ENCODE peak calls at places on chromosomes 3 and 15, in ten cellular contexts. Q is sigmoid colon, R is A549, A is transverse colon, D is ovary, X is stomach, W is H1, Z is K562, G is esophagus muscularis mucosa, S is HepG2. V is an unnamed sample.

GRCh38 chr15:101361418-101361817 is 66.4 kb upstream of the SNRPA1 start:
- DNase-seq in W (no peak), S (no peak), Z (no peak), G (no peak), Q (no peak), A (no peak), X (no peak), D (no peak), R (no peak), V (no peak)

GRCh38 chr3:129228891-129229585 is 20.4 kb upstream of the COPG1 start:
- DNase-seq in D (no peak), Q (no peak), A (no peak), Z (peak; percentile 29), G (no peak), W (no peak), X (no peak), S (peak; percentile 77), R (peak; percentile 60), V (no peak)

GRCh38 chr3:119524931-119525662 is 26.8 kb downstream of the TIMMDC1 start:
- DNase-seq in X (no peak), D (no peak), A (no peak), G (no peak), R (no peak), S (no peak), Z (no peak), W (peak; percentile 2), Q (no peak), V (no peak)

GRCh38 chr3:155572085-155572484 is 172.8 kb downstream of the PLCH1 start:
- DNase-seq in G (no peak), X (no peak), D (no peak), Q (no peak), W (no peak), R (peak; percentile 17), Z (no peak), S (no peak), A (no peak), V (no peak)

GRCh38 chr3:152968388-152969024 is 133.6 kb downstream of the P2RY1 start:
- DNase-seq in S (no peak), Z (peak; percentile 8), X (no peak), D (no peak), Q (no peak), A (no peak), R (peak; percentile 46), G (no peak), W (no peak), V (no peak)

GRCh38 chr3:61929631-61930030 is 368.3 kb downstream of the PTPRG start:
- DNase-seq in A (no peak), S (no peak), W (no peak), D (no peak), Z (no peak), Q (no peak), R (no peak), G (peak; percentile 53), X (no peak), V (no peak)

GRCh38 chr3:152620395-152620794 is 214.5 kb upstream of the P2RY1 start:
- DNase-seq in Q (no peak), S (no peak), G (no peak), R (no peak), W (no peak), D (no peak), A (no peak), Z (no peak), X (no peak), V (no peak)

GRCh38 chr15:23570466-23570865 is 5.0 kb downstream of the MKRN3 start:
- DNase-seq in D (no peak), Q (no peak), S (peak; percentile 68), W (no peak), G (no peak), Z (no peak), R (peak; percentile 41), A (no peak), X (no peak), V (no peak)

GRCh38 chr3:21647961-21648360 is 103.0 kb downstream of the ZNF385D start:
- DNase-seq in X (no peak), Q (no peak), D (no peak), A (no peak), W (no peak), G (no peak), S (no peak), Z (no peak), R (no peak), V (no peak)

GRCh38 chr3:144031938-144032337 is 60.3 kb downstream of the DIPK2A start:
- DNase-seq in Z (no peak), R (no peak), Q (peak; percentile 85), D (peak; percentile 63), W (no peak), G (no peak), A (peak; percentile 31), X (peak; percentile 79), S (no peak), V (no peak)

GRCh38 chr3:37183375-37183831 is 9.0 kb upstream of the LRRFIP2 start:
- DNase-seq in X (no peak), A (no peak), Z (no peak), Q (no peak), S (no peak), R (peak; percentile 57), W (no peak), G (no peak), D (no peak), V (no peak)

GRCh38 chr3:138253609-138254008 is 66.5 kb downstream of the ARMC8 start:
- DNase-seq in G (no peak), W (no peak), X (no peak), D (no peak), S (no peak), R (no peak), Z (no peak), Q (no peak), A (no peak), V (no peak)

DNA sequence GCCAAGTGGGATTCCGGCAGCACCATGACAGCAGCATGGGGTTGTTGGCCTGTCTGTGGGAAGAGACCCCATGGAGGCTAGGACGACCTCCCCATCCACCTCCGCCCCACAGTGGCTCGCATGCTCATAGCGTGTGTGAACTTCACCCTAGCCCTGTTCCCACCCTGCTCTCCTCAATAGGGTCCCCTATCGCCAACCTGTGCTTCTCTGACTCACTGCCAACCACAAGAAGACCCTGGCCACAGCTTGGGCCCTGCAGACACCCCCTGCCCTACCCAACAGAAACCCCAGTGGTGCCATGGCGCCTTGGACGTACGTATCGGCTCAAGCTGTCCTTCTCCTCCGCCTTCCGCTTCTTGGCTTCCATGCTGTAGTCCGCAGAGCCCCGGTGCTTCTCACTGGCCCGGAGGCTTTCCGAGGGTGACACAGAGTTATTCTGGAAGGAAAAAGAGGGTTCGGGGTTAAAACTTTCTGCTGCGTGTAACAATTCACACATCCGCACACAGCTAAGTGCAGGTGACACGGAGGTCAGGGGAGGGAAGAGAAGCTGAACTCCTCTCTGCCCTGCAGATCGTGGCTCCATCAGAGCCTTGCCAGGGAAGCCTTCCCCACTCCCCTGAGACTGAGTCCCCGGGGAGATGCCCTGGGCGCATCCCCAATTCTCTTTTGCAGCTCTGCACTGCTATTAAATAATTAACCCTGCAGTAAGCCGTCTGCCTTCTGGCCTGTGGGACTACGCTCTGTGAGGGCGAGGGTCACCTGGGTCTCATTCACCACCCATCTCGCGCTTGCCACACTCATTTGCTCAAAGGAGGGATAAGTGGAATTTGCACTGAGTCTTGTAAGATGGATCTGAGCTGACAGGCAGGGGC is 37.3 kb downstream of the TLE3 start:
- DNase-seq in W (no peak), Q (peak; percentile 56), A (no peak), G (no peak), D (peak; percentile 27), Z (no peak), X (no peak), S (no peak), R (no peak), V (no peak)
- TF ChIP-seq EP300 in W (no peak), Q (no peak), A (no peak), G (no peak), D (no peak), Z (no peak), X (no peak), S (no peak), R (no peak), V (no peak)

GRCh38 chr15:89777073-89777820 is 1.1 kb downstream of the MESP2 start:
- DNase-seq in G (no peak), W (no peak), R (no peak), S (no peak), Z (no peak), D (no peak), X (no peak), A (no peak), Q (no peak), V (no peak)
- TF ChIP-seq EP300 in G (no peak), W (no peak), R (no peak), S (no peak), Z (no peak), D (no peak), X (no peak), A (no peak), Q (no peak), V (no peak)

DNA sequence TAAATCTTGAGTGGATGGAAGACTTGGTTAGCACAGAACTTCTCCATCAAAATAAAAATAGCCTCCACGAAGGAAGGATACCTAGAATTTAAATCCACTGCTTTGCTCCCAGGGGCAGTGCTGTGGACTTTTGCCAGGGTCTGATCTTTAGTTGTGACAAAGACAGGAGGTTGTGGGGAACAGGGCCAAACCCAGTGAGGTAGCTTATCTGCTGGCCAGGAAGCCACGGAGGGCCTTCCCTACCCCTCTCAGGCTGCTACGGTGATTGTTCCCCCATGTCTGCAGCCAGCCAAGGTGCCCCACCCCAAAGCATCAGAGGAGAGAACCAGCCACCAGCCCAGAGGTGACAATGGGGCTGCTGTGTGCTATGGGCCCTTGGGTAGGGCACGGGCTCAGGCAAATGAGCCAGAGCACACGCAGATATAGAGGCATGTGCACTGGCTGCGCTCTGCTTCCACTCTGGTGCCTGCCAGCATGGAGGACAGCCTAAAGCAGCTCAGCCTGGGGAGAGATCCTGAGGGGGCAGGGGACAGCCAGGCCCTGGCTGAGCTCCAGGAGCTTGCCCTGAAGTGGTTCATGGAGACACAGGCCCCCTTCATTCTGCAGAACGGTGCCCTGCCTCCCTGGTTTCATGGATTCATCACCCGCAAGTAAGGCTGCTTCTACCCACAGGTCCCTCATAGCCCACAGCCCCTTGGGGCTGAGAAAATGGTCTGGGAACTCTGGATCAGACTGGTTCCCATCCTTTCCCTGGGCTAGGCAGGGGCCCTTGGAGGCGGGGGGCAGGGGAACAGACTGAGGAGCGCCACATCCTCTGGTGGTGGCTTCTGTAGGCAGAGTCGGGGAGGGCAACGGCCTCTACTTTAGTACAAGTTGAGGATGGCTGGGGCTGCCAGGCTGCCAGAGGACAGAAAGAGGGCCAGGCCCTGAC is at the start of gene SH2D7:
- DNase-seq in D (no peak), W (no peak), X (no peak), Z (no peak), R (no peak), S (no peak), G (no peak), A (peak; percentile 7), Q (peak; percentile 64), V (no peak)
- TF ChIP-seq EP300 in D (no peak), W (no peak), X (no peak), Z (no peak), R (no peak), S (no peak), G (no peak), A (no peak), Q (no peak), V (no peak)

DNA sequence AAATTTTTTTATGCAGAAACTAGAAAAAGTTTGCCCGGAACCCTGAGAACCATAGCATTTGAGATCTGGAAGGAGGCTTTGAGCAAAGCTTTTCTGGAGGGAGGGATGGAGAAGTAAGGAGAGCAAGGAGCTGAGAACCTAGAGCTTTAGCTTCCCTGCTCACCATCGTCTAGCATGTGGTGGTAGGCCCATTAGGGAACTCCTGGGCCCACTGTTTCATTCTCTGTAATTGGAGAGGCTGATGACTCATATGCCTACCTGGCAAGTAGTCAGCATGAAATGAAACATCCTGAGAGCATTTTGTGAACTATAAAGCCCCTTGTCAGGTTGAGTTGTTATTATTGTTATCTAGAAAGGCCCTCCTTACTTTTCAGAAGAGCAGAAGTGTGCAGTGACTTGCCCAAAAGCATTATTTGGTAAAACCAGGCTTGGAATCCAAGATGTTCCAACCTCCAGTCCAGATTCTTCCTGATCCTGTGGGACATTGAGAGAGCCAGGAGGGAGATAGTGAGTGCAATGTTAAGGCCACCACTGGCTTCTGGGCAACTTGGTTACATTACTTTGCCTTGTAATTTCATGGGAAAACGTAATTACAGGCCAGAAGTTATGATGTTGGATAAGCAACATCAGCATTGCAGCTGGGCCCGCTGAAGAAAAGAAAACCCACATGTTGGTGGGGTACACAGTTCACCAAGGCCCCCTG is 104.5 kb upstream of the BFSP2 start:
- DNase-seq in D (no peak), R (no peak), W (no peak), X (no peak), S (no peak), A (no peak), Z (no peak), G (no peak), Q (no peak), V (no peak)
- TF ChIP-seq EP300 in D (no peak), R (no peak), W (no peak), X (no peak), S (no peak), A (no peak), Z (no peak), G (no peak), Q (no peak), V (no peak)